ENCODE peak calls at places on chromosomes 16 and 17, in five cellular contexts. U is DND-41, F is D721Med, G is T-helper 2 cell, C is NCI-H524. I is an unnamed sample.

GRCh38 chr17:56009795-56010715 is 143.2 kb upstream of the ANKFN1 start:
- DNase-seq in U (peak), F (no peak), G (no peak), C (peak), I (no peak)

GRCh38 chr17:59853168-59853918 is 39.4 kb downstream of the TUBD1 start:
- DNase-seq in U (peak), F (no peak), G (peak), C (no peak), I (no peak)

GRCh38 chr16:48487287-48487686 is 102.1 kb upstream of the SIAH1 start:
- DNase-seq in U (no peak), F (no peak), G (no peak), C (no peak), I (no peak)

GRCh38 chr16:48602357-48603014 is 7.5 kb downstream of the N4BP1 start:
- DNase-seq in U (no peak), F (no peak), G (no peak), C (no peak), I (no peak)

GRCh38 chr17:35791681-35792350 is 3.6 kb downstream of the MMP28 start:
- DNase-seq in U (no peak), F (no peak), G (no peak), C (no peak), I (no peak)

GRCh38 chr17:81437221-81437651 is 42.0 kb downstream of the BAHCC1 start:
- DNase-seq in U (no peak), F (no peak), G (no peak), C (no peak), I (no peak)

GRCh38 chr17:7889166-7889584 is 586 bp downstream of the CHD3 start:
- DNase-seq in U (no peak), F (no peak), G (peak), C (peak), I (no peak)

GRCh38 chr17:10071141-10071540 is 127.3 kb downstream of the GAS7 start:
- DNase-seq in U (no peak), F (no peak), G (no peak), C (no peak), I (no peak)

GRCh38 chr17:75516619-75517276 is 420 bp downstream of the TSEN54 start:
- DNase-seq in U (peak), F (no peak), G (peak), C (no peak), I (peak)

GRCh38 chr17:35213412-35213925 is 19.3 kb upstream of the SLC35G3 start:
- DNase-seq in U (no peak), F (no peak), G (no peak), C (no peak), I (no peak)

GRCh38 chr17:7814969-7815368 is 19.0 kb upstream of the KDM6B start:
- DNase-seq in U (no peak), F (no peak), G (no peak), C (no peak), I (no peak)

GRCh38 chr16:51243836-51244483 is 92.9 kb upstream of the SALL1 start:
- DNase-seq in U (no peak), F (no peak), G (no peak), C (no peak), I (no peak)

GRCh38 chr17:73770115-73770848 is 126.0 kb upstream of the SDK2 start:
- DNase-seq in U (no peak), F (no peak), G (no peak), C (peak), I (no peak)

GRCh38 chr17:7613769-7614421 is 802 bp downstream of the FXR2 start:
- DNase-seq in U (no peak), F (no peak), G (no peak), C (no peak), I (peak)

GRCh38 chr17:68777243-68777855 is 176.2 kb upstream of the FAM20A start:
- DNase-seq in U (peak), F (no peak), G (no peak), C (peak), I (no peak)

GRCh38 chr16:1533443-1533951 is at the start of gene TMEM204:
- DNase-seq in U (no peak), F (no peak), G (no peak), C (no peak), I (no peak)

GRCh38 chr17:32445075-32445427 is 741 bp downstream of the PSMD11 start:
- DNase-seq in U (peak), F (no peak), G (peak), C (no peak), I (no peak)

GRCh38 chr17:44315760-44316731 is 7.6 kb downstream of the RUNDC3A start:
- DNase-seq in U (no peak), F (no peak), G (no peak), C (no peak), I (no peak)

GRCh38 chr17:82384730-82385429 is 13.3 kb downstream of the UTS2R start:
- DNase-seq in U (no peak), F (no peak), G (no peak), C (no peak), I (no peak)

GRCh38 chr17:73455050-73455687 is 143.4 kb upstream of the CDC42EP4 start:
- DNase-seq in U (no peak), F (no peak), G (no peak), C (no peak), I (no peak)

GRCh38 chr16:2223375-2224182 is at the start of gene E4F1:
- DNase-seq in U (peak), F (peak), G (peak), C (peak), I (peak)

GRCh38 chr16:21260870-21261791 is 17.0 kb downstream of the CRYM start:
- DNase-seq in U (no peak), F (no peak), G (no peak), C (no peak), I (no peak)

GRCh38 chr16:57925310-57925709 is 45.6 kb downstream of the CNGB1 start:
- DNase-seq in U (no peak), F (no peak), G (no peak), C (no peak), I (no peak)

GRCh38 chr17:76983431-76983830 is 115.2 kb downstream of the MGAT5B start:
- DNase-seq in U (no peak), F (no peak), G (no peak), C (no peak), I (no peak)

GRCh38 chr16:76932541-76933211 is 258.3 kb upstream of the MON1B start:
- DNase-seq in U (no peak), F (no peak), G (no peak), C (no peak), I (no peak)

GRCh38 chr16:71421911-71422310 is 19.9 kb downstream of the TLE7 start:
- DNase-seq in U (peak), F (no peak), G (no peak), C (no peak), I (no peak)

GRCh38 chr17:2948721-2949468 is 114.5 kb downstream of the OR1D5 start:
- DNase-seq in U (no peak), F (no peak), G (no peak), C (no peak), I (no peak)

GRCh38 chr16:78659216-78659615 is 559.8 kb downstream of the WWOX start:
- DNase-seq in U (no peak), F (no peak), G (no peak), C (no peak), I (no peak)

GRCh38 chr16:987846-988245 is 6.3 kb downstream of the SOX8 start:
- DNase-seq in U (no peak), F (no peak), G (no peak), C (no peak), I (no peak)

GRCh38 chr16:81650982-81651562 is 128.0 kb upstream of the PLCG2 start:
- DNase-seq in U (no peak), F (no peak), G (no peak), C (peak), I (no peak)